ENCODE peak calls at places on chromosome 4, in eight cellular contexts. H, Q, T, M, L, X, O and W are unnamed samples.

GRCh38 chr4:164571593-164572385 is 182.1 kb upstream of the SMIM31 start:
- DNase-seq in H (no peak), Q (no peak), T (no peak), M (no peak), L (no peak), X (peak), O (no peak), W (no peak)

GRCh38 chr4:96459105-96459504 is 619.2 kb downstream of the PDHA2 start:
- DNase-seq in H (no peak), Q (no peak), T (no peak), M (no peak), L (no peak), X (no peak), O (no peak), W (no peak)

GRCh38 chr4:154082760-154083530 is 294.1 kb upstream of the SFRP2 start:
- DNase-seq in H (no peak), Q (no peak), T (no peak), M (no peak), L (no peak), X (peak), O (no peak), W (no peak)

GRCh38 chr4:143186634-143187033 is 1.9 kb downstream of the USP38 start:
- DNase-seq in H (no peak), Q (no peak), T (no peak), M (no peak), L (no peak), X (peak), O (no peak), W (no peak)

GRCh38 chr4:108787106-108787505 is 24.3 kb upstream of the ETNPPL start:
- DNase-seq in H (no peak), Q (no peak), T (no peak), M (no peak), L (no peak), X (no peak), O (no peak), W (no peak)

GRCh38 chr4:28247805-28248204 is 1387.2 kb downstream of the STIM2 start:
- DNase-seq in H (no peak), Q (no peak), T (no peak), M (no peak), L (no peak), X (no peak), O (no peak), W (no peak)

GRCh38 chr4:148542922-148543623 is 100.9 kb upstream of the NR3C2 start:
- DNase-seq in H (no peak), Q (no peak), T (no peak), M (no peak), L (no peak), X (peak), O (no peak), W (no peak)

GRCh38 chr4:73309211-73309610 is 50.6 kb upstream of the ANKRD17 start:
- DNase-seq in H (no peak), Q (no peak), T (no peak), M (no peak), L (no peak), X (peak), O (no peak), W (no peak)

GRCh38 chr4:189376901-189377300 is 563.8 kb upstream of the FRG1 start:
- DNase-seq in H (no peak), Q (no peak), T (no peak), M (no peak), L (no peak), X (no peak), O (no peak), W (no peak)

GRCh38 chr4:78845469-78845868 is 69.3 kb downstream of the BMP2K start:
- DNase-seq in H (no peak), Q (no peak), T (no peak), M (no peak), L (no peak), X (no peak), O (no peak), W (no peak)

GRCh38 chr4:14196141-14196540 is 568.6 kb upstream of the BOD1L1 start:
- DNase-seq in H (peak), Q (peak), T (no peak), M (no peak), L (no peak), X (peak), O (no peak), W (no peak)

GRCh38 chr4:101102114-101102752 is 245.1 kb downstream of the PPP3CA start:
- DNase-seq in H (peak), Q (peak), T (no peak), M (no peak), L (no peak), X (no peak), O (no peak), W (no peak)

GRCh38 chr4:1195109-1195671 is 22.8 kb upstream of the SPON2 start:
- DNase-seq in H (peak), Q (no peak), T (no peak), M (no peak), L (peak), X (no peak), O (no peak), W (no peak)

GRCh38 chr4:121050251-121050650 is 22.1 kb downstream of the NDNF start:
- DNase-seq in H (no peak), Q (no peak), T (no peak), M (no peak), L (no peak), X (no peak), O (no peak), W (no peak)

GRCh38 chr4:145760961-145761929 is 81.3 kb downstream of the C4orf51 start:
- DNase-seq in H (no peak), Q (no peak), T (no peak), M (no peak), L (no peak), X (no peak), O (no peak), W (no peak)

GRCh38 chr4:122152699-122153328 is 683 bp downstream of the BLTP1 start:
- DNase-seq in H (peak), Q (no peak), T (peak), M (no peak), L (peak), X (peak), O (peak), W (no peak)

GRCh38 chr4:184389978-184390518 is 84.3 kb downstream of the IRF2 start:
- DNase-seq in H (no peak), Q (no peak), T (no peak), M (no peak), L (no peak), X (no peak), O (no peak), W (no peak)